ENCODE peak calls at places on chromosomes 13 and 19, in nine cellular contexts. N is AG10803, J is bronchial epithelial cell, T is LHCN-M2, W is non-pigmented ciliary epithelial cell, I is anterior cingulate cortex, P is fibroblast of lung, L is fibroblast of the conjunctiva, M is foreskin melanocyte. A is an unnamed sample.

GRCh38 chr19:40744554-40745401 is 5.5 kb downstream of the ACTMAP start:
- DNase-seq in N (peak), J (no peak), T (no peak), W (no peak), I (no peak), P (no peak), L (no peak), M (no peak), A (peak)

GRCh38 chr19:12648088-12648487 is 18.5 kb downstream of the MAN2B1 start:
- DNase-seq in N (no peak), J (no peak), T (no peak), W (no peak), I (no peak), P (no peak), L (no peak), M (no peak), A (peak)

GRCh38 chr19:55831846-55832245 is at the start of gene NLRP11:
- DNase-seq in N (no peak), J (no peak), T (no peak), W (no peak), I (no peak), P (no peak), L (no peak), M (no peak), A (no peak)

GRCh38 chr13:53142301-53142700 is 113.7 kb downstream of the OLFM4 start:
- DNase-seq in N (peak), J (no peak), T (no peak), W (no peak), I (no peak), P (peak), L (no peak), M (no peak), A (peak)

GRCh38 chr13:112984954-112985802 is 16.2 kb downstream of the MCF2L start:
- DNase-seq in N (no peak), J (peak), T (no peak), W (no peak), I (no peak), P (no peak), L (no peak), M (no peak), A (no peak)

GRCh38 chr13:31749929-31750328 is 10.6 kb downstream of the RXFP2 start:
- DNase-seq in N (peak), J (peak), T (peak), W (peak), I (no peak), P (peak), L (peak), M (no peak), A (no peak)

GRCh38 chr19:51547397-51548212 is 16.1 kb upstream of the SIGLEC6 start:
- DNase-seq in N (no peak), J (no peak), T (no peak), W (no peak), I (no peak), P (no peak), L (no peak), M (no peak), A (no peak)

GRCh38 chr19:16078759-16079707 is 2.7 kb downstream of the TPM4 start:
- DNase-seq in N (peak), J (peak), T (peak), W (peak), I (peak), P (peak), L (peak), M (peak), A (peak)

GRCh38 chr19:34225659-34226015 is 28.7 kb upstream of the GARRE1 start:
- DNase-seq in N (no peak), J (no peak), T (no peak), W (no peak), I (no peak), P (no peak), L (no peak), M (no peak), A (no peak)

GRCh38 chr13:20525144-20525600 is 485 bp downstream of the CRYL1 start:
- DNase-seq in N (no peak), J (peak), T (peak), W (no peak), I (peak), P (peak), L (no peak), M (no peak), A (peak)

GRCh38 chr19:55251296-55252081 is 7.3 kb downstream of the PPP6R1 start:
- DNase-seq in N (no peak), J (peak), T (no peak), W (no peak), I (no peak), P (peak), L (no peak), M (no peak), A (peak)

GRCh38 chr19:46723023-46723461 is 6.1 kb upstream of the PRKD2 start:
- DNase-seq in N (no peak), J (no peak), T (no peak), W (no peak), I (no peak), P (no peak), L (no peak), M (no peak), A (no peak)

GRCh38 chr13:39581177-39581576 is 21.8 kb downstream of the LHFPL6 start:
- DNase-seq in N (no peak), J (no peak), T (no peak), W (no peak), I (no peak), P (no peak), L (no peak), M (no peak), A (no peak)

GRCh38 chr19:56176881-56177280 is 1.1 kb downstream of the GALP start:
- DNase-seq in N (no peak), J (no peak), T (no peak), W (no peak), I (no peak), P (no peak), L (no peak), M (no peak), A (no peak)

GRCh38 chr13:49932066-49932465 is 4.1 kb downstream of the SPRYD7 start:
- DNase-seq in N (no peak), J (no peak), T (no peak), W (no peak), I (no peak), P (no peak), L (no peak), M (no peak), A (no peak)

GRCh38 chr19:15268192-15268927 is 36.1 kb upstream of the EPHX3 start:
- DNase-seq in N (no peak), J (no peak), T (no peak), W (no peak), I (no peak), P (no peak), L (no peak), M (no peak), A (no peak)

GRCh38 chr19:19860756-19861390 is 4.8 kb upstream of the ZNF253 start:
- DNase-seq in N (no peak), J (no peak), T (no peak), W (no peak), I (no peak), P (peak), L (no peak), M (no peak), A (no peak)

GRCh38 chr13:53010374-53011105 is 18.1 kb upstream of the OLFM4 start:
- DNase-seq in N (no peak), J (peak), T (no peak), W (no peak), I (no peak), P (no peak), L (no peak), M (no peak), A (peak)

GRCh38 chr13:112776971-112777370 is 87.1 kb downstream of the ATP11A start:
- DNase-seq in N (no peak), J (no peak), T (no peak), W (no peak), I (no peak), P (no peak), L (no peak), M (no peak), A (no peak)

GRCh38 chr13:111620586-111620985 is 300.1 kb downstream of the TEX29 start:
- DNase-seq in N (no peak), J (no peak), T (no peak), W (no peak), I (no peak), P (no peak), L (no peak), M (no peak), A (no peak)

GRCh38 chr19:38729653-38730469 is 14.4 kb downstream of the CAPN12 start:
- DNase-seq in N (peak), J (peak), T (peak), W (no peak), I (no peak), P (peak), L (no peak), M (no peak), A (peak)

GRCh38 chr19:48190288-48191284 is 20.1 kb downstream of the ZSWIM9 start:
- DNase-seq in N (no peak), J (peak), T (peak), W (no peak), I (peak), P (peak), L (peak), M (no peak), A (peak)

GRCh38 chr13:59446391-59446790 is 717.3 kb downstream of the DIAPH3 start:
- DNase-seq in N (no peak), J (no peak), T (no peak), W (no peak), I (no peak), P (no peak), L (no peak), M (no peak), A (no peak)

GRCh38 chr13:30376426-30377311 is 45.6 kb upstream of the UBE2L5 start:
- DNase-seq in N (no peak), J (peak), T (no peak), W (no peak), I (no peak), P (no peak), L (no peak), M (no peak), A (peak)

GRCh38 chr13:76297331-76297730 is 588.9 kb downstream of the KCTD12 start:
- DNase-seq in N (no peak), J (no peak), T (no peak), W (no peak), I (no peak), P (no peak), L (no peak), M (no peak), A (no peak)

GRCh38 chr19:6088677-6089063 is 21.6 kb downstream of the RFX2 start:
- DNase-seq in N (no peak), J (peak), T (peak), W (no peak), I (no peak), P (peak), L (no peak), M (no peak), A (no peak)

GRCh38 chr19:1106841-1107654 is 3.3 kb downstream of the GPX4 start:
- DNase-seq in N (peak), J (peak), T (no peak), W (no peak), I (no peak), P (peak), L (no peak), M (no peak), A (no peak)

GRCh38 chr13:32059511-32059984 is 28.0 kb downstream of the FRY start:
- DNase-seq in N (no peak), J (no peak), T (no peak), W (no peak), I (no peak), P (no peak), L (no peak), M (no peak), A (no peak)

GRCh38 chr19:1259873-1260748 is 9.0 kb upstream of the CIRBP start:
- DNase-seq in N (no peak), J (peak), T (no peak), W (no peak), I (no peak), P (no peak), L (no peak), M (no peak), A (no peak)

GRCh38 chr19:18014197-18014596 is 6.2 kb downstream of the ARRDC2 start:
- DNase-seq in N (no peak), J (no peak), T (no peak), W (no peak), I (no peak), P (no peak), L (no peak), M (no peak), A (no peak)

A was measured in thyroid gland.